ENCODE peak calls at places on chromosomes 5 and 9, in five cellular contexts. N is KBM-7, K is NCI-H2107, Z is SK-MEL-5, I is NCI-H345. R is an unnamed sample.

GRCh38 chr5:57221049-57221568 is 47.2 kb downstream of the GPBP1 start:
- DNase-seq in K (peak), Z (peak), N (peak), I (peak), R (peak)

GRCh38 chr5:146482775-146483174 is 33.2 kb downstream of the GPR151 start:
- DNase-seq in I (no peak), Z (no peak), N (no peak), K (no peak), R (no peak)

GRCh38 chr9:74942801-74943200 is 9.9 kb downstream of the C9orf40 start:
- DNase-seq in N (peak), Z (peak), K (no peak), I (no peak), R (no peak)

GRCh38 chr5:132427285-132428146 is 58.0 kb downstream of the SLC22A5 start:
- DNase-seq in N (peak), Z (no peak), K (peak), I (peak), R (peak)

GRCh38 chr5:135110941-135111596 is 77.0 kb upstream of the PITX1 start:
- DNase-seq in K (no peak), Z (no peak), I (no peak), N (no peak), R (no peak)

GRCh38 chr9:105309531-105309931 is 65.1 kb downstream of the SLC44A1 start:
- DNase-seq in Z (peak), I (peak), N (no peak), K (no peak), R (no peak)

GRCh38 chr5:84825616-84826015 is 440.9 kb upstream of the EDIL3 start:
- DNase-seq in K (no peak), N (no peak), I (no peak), Z (no peak), R (no peak)

GRCh38 chr9:91101598-91102168 is 260.0 kb downstream of the AUH start:
- DNase-seq in N (no peak), Z (no peak), I (no peak), K (no peak), R (no peak)

GRCh38 chr5:30040483-30041116 is 1152.9 kb upstream of the CDH6 start:
- DNase-seq in Z (peak), I (peak), N (peak), K (no peak), R (peak)

GRCh38 chr9:30609713-30610112 is 1774.7 kb upstream of the ACO1 start:
- DNase-seq in I (no peak), Z (no peak), K (no peak), N (no peak), R (no peak)

GRCh38 chr5:2186472-2187015 is 303.8 kb upstream of the IRX4 start:
- DNase-seq in I (no peak), Z (no peak), N (no peak), K (no peak), R (no peak)

GRCh38 chr9:33868430-33869000 is 51.6 kb downstream of the UBE2R2 start:
- DNase-seq in K (no peak), N (no peak), I (no peak), Z (no peak), R (no peak)

GRCh38 chr9:75418518-75418917 is 330.2 kb downstream of the OSTF1 start:
- DNase-seq in Z (no peak), K (no peak), N (no peak), I (no peak), R (no peak)

GRCh38 chr9:105475302-105475701 is 27.5 kb downstream of the FSD1L start:
- DNase-seq in Z (peak), K (no peak), I (no peak), N (peak), R (peak)

GRCh38 chr9:107868166-107868565 is 378.6 kb upstream of the KLF4 start:
- DNase-seq in K (no peak), N (no peak), I (no peak), Z (no peak), R (no peak)

GRCh38 chr5:115389074-115389798 is 92.8 kb upstream of the CCDC112 start:
- DNase-seq in I (no peak), Z (no peak), K (no peak), N (no peak), R (no peak)

GRCh38 chr9:132160802-132161742 is 786 bp upstream of the NTNG2 start:
- DNase-seq in I (peak), Z (peak), K (no peak), N (peak), R (peak)

GRCh38 chr9:38068616-38068865 is 486 bp downstream of the SHB start:
- DNase-seq in Z (peak), K (no peak), I (peak), N (no peak), R (peak)

GRCh38 chr5:141192110-141192725 is at the start of gene PCDHB10:
- DNase-seq in N (peak), K (no peak), I (no peak), Z (peak), R (peak)

GRCh38 chr5:54249210-54250028 is 61.0 kb downstream of the ARL15 start:
- DNase-seq in K (no peak), Z (no peak), N (peak), I (peak), R (peak)

GRCh38 chr9:137373611-137373980 is 49.4 kb downstream of the EXD3 start:
- DNase-seq in N (no peak), Z (no peak), I (no peak), K (no peak), R (no peak)

GRCh38 chr9:75101004-75101601 is 12.8 kb downstream of the OSTF1 start:
- DNase-seq in K (no peak), Z (no peak), I (no peak), N (no peak), R (no peak)

GRCh38 chr9:5838884-5839571 is 6.1 kb upstream of the ERMP1 start:
- DNase-seq in I (peak), N (no peak), Z (no peak), K (no peak), R (peak)

GRCh38 chr5:94893404-94894145 is 275.1 kb downstream of the SLF1 start:
- DNase-seq in K (peak), N (peak), Z (peak), I (peak), R (peak)

GRCh38 chr5:59423021-59423420 is 470.5 kb downstream of the PDE4D start:
- DNase-seq in N (no peak), K (no peak), I (peak), Z (no peak), R (no peak)

GRCh38 chr9:121738969-121739368 is 87.5 kb downstream of the DAB2IP start:
- DNase-seq in N (no peak), K (no peak), Z (no peak), I (no peak), R (no peak)

R was measured in NCI-H1417.